ENCODE peak calls at places on chromosomes 4 and X, in five cellular contexts. V is K562, H is left lung, R is psoas muscle, P is testis. G is an unnamed sample. For H3K4me1, the result is how much of the 10 kb centered on the place peaks cover.

GRCh38 chr4:99507762-99508161 is 3.1 kb upstream of the C4orf17 start:
- DNase-seq in H (no peak), P (no peak), R (no peak), V (no peak), G (no peak)

GRCh38 chr4:166594326-166594946 is 639.9 kb downstream of the SPOCK3 start:
- DNase-seq in V (no peak), R (no peak), P (peak), H (no peak), G (peak)

GRCh38 chr4:7842384-7843279 is 97.0 kb downstream of the AFAP1 start:
- DNase-seq in P (peak), V (no peak), H (peak), R (peak), G (no peak)

GRCh38 chrX:152912121-152912520 is 14.3 kb downstream of the ZNF185 start:
- DNase-seq in H (no peak), R (peak), P (no peak), V (peak), G (no peak)

GRCh38 chr4:63212075-63212474 is 1197.2 kb downstream of the TECRL start:
- DNase-seq in R (no peak), H (no peak), V (no peak), P (no peak), G (no peak)

GRCh38 chrX:30643313-30643821 is 9.9 kb upstream of the GK start:
- DNase-seq in R (no peak), P (no peak), V (no peak), H (no peak), G (no peak)

GRCh38 chr4:15238720-15239119 is 189.1 kb upstream of the C1QTNF7 start:
- DNase-seq in H (no peak), P (peak), R (no peak), V (peak), G (peak)

GRCh38 chr4:40423735-40424134 is 88.6 kb downstream of the CHRNA9 start:
- DNase-seq in P (no peak), R (no peak), V (no peak), H (no peak), G (no peak)

GRCh38 chrX:47184486-47184885 is 9.1 kb upstream of the UBA1 start:
- DNase-seq in H (peak), P (no peak), R (no peak), V (no peak), G (no peak)

GRCh38 chr4:38876636-38877035 is 9.0 kb downstream of the FAM114A1 start:
- DNase-seq in R (no peak), H (no peak), P (no peak), V (no peak), G (no peak)

GRCh38 chrX:14095702-14096101 is 66.0 kb upstream of the GEMIN8 start:
- DNase-seq in H (no peak), P (peak), R (no peak), V (peak), G (peak)

GRCh38 chr4:73401412-73401811 is 2.7 kb upstream of the ALB start:
- DNase-seq in H (no peak), R (no peak), P (no peak), V (no peak), G (no peak)

GRCh38 chr4:726235-726787 is 20.7 kb downstream of the PCGF3 start:
- DNase-seq in H (no peak), P (no peak), R (no peak), V (no peak), G (no peak)

GRCh38 chrX:8730812-8731578 is 942 bp downstream of the ANOS1 start:
- DNase-seq in P (peak), V (no peak), H (no peak), R (peak), G (no peak)
- H3K4me3 ChIP-seq in P (peak), V (no peak), H (peak), R (peak), G (no peak)

GRCh38 chr4:121190389-121190788 is 26.3 kb upstream of the TNIP3 start:
- DNase-seq in H (no peak), V (no peak), R (no peak), P (no peak), G (no peak)

GRCh38 chr4:121191351-121191750 is 27.2 kb upstream of the TNIP3 start:
- DNase-seq in V (no peak), H (no peak), P (no peak), R (no peak), G (no peak)

GRCh38 chr4:121189811-121190210 is 25.7 kb upstream of the TNIP3 start:
- DNase-seq in P (no peak), V (no peak), R (no peak), H (no peak), G (no peak)

GRCh38 chr4:121192013-121192412 is 27.9 kb upstream of the TNIP3 start:
- DNase-seq in V (no peak), R (no peak), P (no peak), H (no peak), G (no peak)

GRCh38 chr4:121189351-121189750 is 25.2 kb upstream of the TNIP3 start:
- DNase-seq in H (no peak), R (no peak), P (no peak), V (no peak), G (no peak)
- H3K4me1 ChIP-seq in H (under half), R (under half), P (under half), V (under half), G (under half)

GRCh38 chrX:48737213-48737938 is 24.2 kb upstream of the GLOD5 start:
- DNase-seq in R (peak), P (peak), H (peak), V (peak), G (peak)

GRCh38 chrX:48737940-48738339 is 23.6 kb upstream of the GLOD5 start:
- DNase-seq in R (no peak), V (no peak), P (no peak), H (no peak), G (no peak)

GRCh38 chrX:48741834-48742233 is 19.7 kb upstream of the GLOD5 start:
- DNase-seq in H (no peak), P (peak), V (no peak), R (no peak), G (no peak)

GRCh38 chrX:48736878-48737212 is 24.7 kb upstream of the GLOD5 start:
- DNase-seq in H (no peak), V (no peak), R (no peak), P (no peak), G (no peak)

DNA sequence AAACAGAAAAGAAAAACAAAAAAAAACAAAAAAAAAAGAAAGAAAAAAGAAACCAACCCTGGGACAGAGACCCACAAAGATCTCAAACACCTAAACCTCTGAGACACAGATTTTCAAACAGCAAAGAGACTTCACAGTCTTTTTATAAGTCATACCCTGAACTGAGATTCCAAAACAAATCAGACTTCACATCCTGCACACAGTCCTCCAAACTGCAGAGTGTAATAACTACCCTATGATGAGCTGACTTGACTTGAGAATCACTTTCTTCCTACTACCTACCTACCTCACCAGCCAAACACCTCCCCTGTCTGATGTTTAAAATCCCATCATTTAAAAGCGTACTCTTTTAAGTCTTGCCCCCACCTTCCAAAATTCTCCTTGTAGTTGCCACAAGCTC is 25.2 kb upstream of the GLOD5 start:
- DNase-seq in V (no peak), R (no peak), H (no peak), P (no peak), G (no peak)
- H3K4me3 ChIP-seq in V (peak), R (peak), H (no peak), P (no peak), G (no peak)

GRCh38 chrX:101219840-101220191 is 230 bp downstream of the DRP2 start:
- DNase-seq in H (no peak), P (no peak), V (no peak), R (no peak), G (no peak)

GRCh38 chrX:101220881-101221280 is 1.3 kb downstream of the DRP2 start:
- DNase-seq in V (no peak), P (no peak), R (no peak), H (no peak), G (no peak)

GRCh38 chrX:101219116-101219839 is at the start of gene DRP2:
- DNase-seq in V (no peak), P (no peak), H (no peak), R (no peak), G (no peak)

GRCh38 chrX:101217689-101218088 is 1.9 kb upstream of the DRP2 start:
- DNase-seq in P (no peak), R (no peak), V (no peak), H (no peak), G (no peak)

GRCh38 chrX:101223226-101223625 is 3.6 kb downstream of the DRP2 start:
- DNase-seq in P (no peak), H (no peak), V (no peak), R (no peak), G (no peak)
- H3K4me1 ChIP-seq in P (under half), H (under half), V (under half), R (under half), G (under half)

DNA sequence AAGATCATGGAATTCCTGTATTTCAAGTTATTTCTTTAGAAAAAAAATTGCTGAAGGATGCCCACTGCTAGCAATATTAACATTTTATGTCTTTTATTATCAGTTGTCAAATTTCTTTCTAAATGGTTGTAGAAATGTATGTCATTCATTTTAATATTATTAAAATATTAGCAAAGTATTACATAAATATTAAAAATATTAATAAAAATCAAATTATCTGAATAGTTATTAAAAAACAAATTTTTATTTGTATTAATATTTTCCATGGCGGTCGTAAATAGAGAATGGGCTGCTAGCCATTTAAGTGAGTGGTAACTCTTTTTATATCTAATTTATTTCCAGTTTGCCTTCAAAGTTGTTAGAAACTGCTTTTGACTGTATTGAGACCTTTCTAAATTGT is 72.2 kb downstream of the ATP10D start:
- DNase-seq in H (no peak), V (no peak), R (no peak), P (no peak), G (no peak)
- H3K4me3 ChIP-seq in H (no peak), V (no peak), R (no peak), P (no peak), G (no peak)

G was measured in BE2C.